ENCODE peak calls at places on chromosomes 3 and 15, in four cellular contexts. Q is spleen, B is heart left ventricle, M is A549. F is an unnamed sample.
A peak's percentile ranks its signal among the peaks of the same experiment; 100 is the strongest.

GRCh38 chr3:150349314-150350097 is 58.6 kb upstream of the TSC22D2 start:
- DNase-seq in Q (peak; percentile 35), B (peak; percentile 90), M (no peak), F (no peak)

GRCh38 chr3:64163755-64164148 is 61.5 kb downstream of the PRICKLE2 start:
- DNase-seq in Q (no peak), B (no peak), M (no peak), F (no peak)

GRCh38 chr3:138062626-138063025 is 52.7 kb downstream of the CLDN18 start:
- DNase-seq in Q (no peak), B (no peak), M (no peak), F (no peak)

GRCh38 chr15:64288577-64288976 is 67.4 kb downstream of the CSNK1G1 start:
- DNase-seq in Q (no peak), B (no peak), M (no peak), F (no peak)

GRCh38 chr15:47188766-47189507 is 528.4 kb upstream of the SEMA6D start:
- DNase-seq in Q (no peak), B (no peak), M (no peak), F (no peak)

GRCh38 chr3:17213102-17213501 is 328.3 kb downstream of the PLCL2 start:
- DNase-seq in Q (no peak), B (no peak), M (no peak), F (no peak)

GRCh38 chr3:12286927-12287726 is 1.7 kb upstream of the PPARG start:
- DNase-seq in Q (no peak), B (peak; percentile 44), M (no peak), F (no peak)

GRCh38 chr15:75171408-75171807 is 30.3 kb upstream of the C15orf39 start:
- DNase-seq in Q (no peak), B (no peak), M (no peak), F (no peak)

GRCh38 chr3:12750223-12750622 is 8.8 kb downstream of the TMEM40 start:
- DNase-seq in Q (no peak), B (peak; percentile 73), M (no peak), F (no peak)

GRCh38 chr15:57472861-57473260 is 96.6 kb downstream of the CGNL1 start:
- DNase-seq in Q (no peak), B (no peak), M (no peak), F (no peak)

GRCh38 chr15:59200560-59200959 is 6.1 kb upstream of the LDHAL6B start:
- DNase-seq in Q (no peak), B (no peak), M (no peak), F (no peak)

GRCh38 chr3:157122116-157122515 is 37.8 kb downstream of the CCNL1 start:
- DNase-seq in Q (no peak), B (no peak), M (peak; percentile 60), F (no peak)

GRCh38 chr15:78049691-78050440 is 27.6 kb downstream of the TBC1D2B start:
- DNase-seq in Q (peak; percentile 85), B (no peak), M (no peak), F (peak; percentile 66)

GRCh38 chr3:24680214-24680967 is 185.7 kb upstream of the THRB start:
- DNase-seq in Q (peak; percentile 81), B (peak; percentile 59), M (peak; percentile 53), F (peak; percentile 78)

GRCh38 chr3:52705688-52706686 is at the start of the genes GLT8D1 and SPCS1:
- DNase-seq in Q (peak; percentile 98), B (peak; percentile 91), M (peak; percentile 71), F (peak; percentile 93)

GRCh38 chr15:58908550-58909309 is 24.7 kb downstream of the SLTM start:
- DNase-seq in Q (no peak), B (no peak), M (no peak), F (no peak)

GRCh38 chr15:99211926-99212325 is 37.5 kb downstream of the TTC23 start:
- DNase-seq in Q (no peak), B (no peak), M (no peak), F (no peak)

GRCh38 chr3:141050576-141050912 is 603 bp upstream of the SPSB4 start:
- DNase-seq in Q (no peak), B (no peak), M (no peak), F (no peak)

GRCh38 chr15:63192604-63193206 is 3.3 kb downstream of the RAB8B start:
- DNase-seq in Q (no peak), B (no peak), M (no peak), F (no peak)

GRCh38 chr3:38404286-38404685 is 49.4 kb upstream of the ACVR2B start:
- DNase-seq in Q (no peak), B (peak; percentile 60), M (no peak), F (no peak)

GRCh38 chr15:40340038-40340739 is 550 bp downstream of the CCDC9B start:
- DNase-seq in Q (no peak), B (peak; percentile 94), M (no peak), F (peak; percentile 75)

GRCh38 chr3:29226709-29227108 is 54.2 kb upstream of the RBMS3 start:
- DNase-seq in Q (no peak), B (no peak), M (no peak), F (no peak)

DNA sequence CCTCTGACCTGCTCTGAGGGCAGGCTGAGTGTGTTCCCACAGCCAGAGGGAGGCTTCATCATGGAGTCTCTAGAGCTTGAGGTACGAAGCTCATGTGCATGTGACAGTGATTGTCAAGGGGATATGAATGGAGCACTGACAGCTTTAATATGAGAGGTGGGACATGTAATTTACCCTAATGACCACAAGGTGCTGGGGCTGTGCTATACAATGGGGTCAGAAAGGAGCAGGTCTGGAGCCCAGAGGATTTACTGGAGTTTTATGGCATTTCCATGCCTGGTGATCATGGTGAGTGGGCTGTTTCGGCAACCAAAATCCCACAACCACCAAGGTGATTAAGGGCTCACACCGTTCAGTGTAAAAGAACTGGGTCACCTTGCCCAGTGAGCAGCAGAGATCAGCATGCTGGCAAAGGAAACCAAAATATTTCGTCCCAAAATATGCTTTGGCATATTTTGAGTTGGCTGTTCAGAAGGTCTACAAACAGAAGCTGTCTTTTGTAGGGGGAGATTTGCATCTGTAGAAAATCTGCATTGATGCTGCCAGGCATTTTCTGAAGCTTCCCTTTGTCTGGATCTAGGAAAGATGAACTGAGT is 40.1 kb upstream of the RASGRF1 start:
- DNase-seq in Q (no peak), B (no peak), M (peak; percentile 30), F (no peak)
- TF ChIP-seq CTCF in Q (no peak), B (no peak), M (no peak), F (no peak)

GRCh38 chr3:108501538-108501937 is 8.9 kb downstream of the MYH15 start:
- DNase-seq in Q (no peak), B (no peak), M (no peak), F (no peak)
- TF ChIP-seq POLR2A in Q (no peak), B (no peak), M (no peak), F (no peak)

DNA sequence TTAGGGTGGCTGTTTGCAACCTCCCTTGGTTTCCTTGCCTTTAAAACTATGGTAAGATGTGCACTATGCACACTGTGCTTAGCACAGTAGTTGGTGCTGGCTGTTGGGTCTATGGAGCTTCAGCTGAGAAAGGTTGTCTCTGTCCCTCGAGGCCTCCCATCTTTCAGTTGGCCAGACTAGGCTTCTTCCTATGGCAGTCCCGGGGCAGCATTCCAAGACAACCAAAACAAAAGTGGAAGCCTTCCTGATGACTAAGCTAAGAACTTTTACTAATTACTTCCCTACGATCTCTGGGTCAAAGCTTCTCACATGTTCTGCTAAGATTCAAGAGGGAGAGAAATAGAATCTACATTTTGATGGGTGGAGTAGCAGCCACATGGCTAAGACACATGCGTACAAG is 342.8 kb downstream of the TUSC7 start:
- DNase-seq in Q (no peak), B (no peak), M (no peak), F (no peak)
- H3K4me1 ChIP-seq in Q (peaks cover 14% of the 10 kb centered on the region), B (no peaks in the 10 kb centered on the region), M (no peaks in the 10 kb centered on the region), F (no peaks in the 10 kb centered on the region)

GRCh38 chr3:191065183-191065805 is 133.7 kb upstream of the OSTN start:
- DNase-seq in Q (no peak), B (no peak), M (no peak), F (no peak)
- TF ChIP-seq CTCF in Q (no peak), B (no peak), M (no peak), F (no peak)

GRCh38 chr3:50120364-50121095 is 31.8 kb downstream of the RBM5 start:
- DNase-seq in Q (peak; percentile 35), B (no peak), M (no peak), F (no peak)
- TF ChIP-seq POLR2A in Q (no peak), B (no peak), M (no peak), F (no peak)

GRCh38 chr3:45988804-45989203 is 6.8 kb downstream of the FYCO1 start:
- DNase-seq in Q (no peak), B (no peak), M (no peak), F (no peak)
- H3K4me1 ChIP-seq in Q (peaks cover 95% of the 10 kb centered on the region), B (peaks cover 100% of the 10 kb centered on the region), M (peaks cover 43% of the 10 kb centered on the region), F (peaks cover 33% of the 10 kb centered on the region)

F was measured in testis.